ENCODE peak calls at places on chromosomes 5 and 9, in six cellular contexts. One of them, this sample, is unnamed.
A peak's percentile ranks its signal among the peaks of the same experiment; 100 is the strongest.

GRCh38 chr5:179467441-179467840 is 82.9 kb upstream of the RUFY1 start:
- DNase-seq in RKO: no peak
- DNase-seq in neural crest cell: no peak
- DNase-seq in HepG2: no peak
- DNase-seq in NCI-H510A: no peak
- DNase-seq in memory B cell: no peak
- DNase-seq in this sample: no peak

GRCh38 chr5:88948746-88949600 is 66.0 kb upstream of the MEF2C start:
- DNase-seq in RKO: no peak
- DNase-seq in neural crest cell: no peak
- DNase-seq in HepG2: no peak
- DNase-seq in NCI-H510A: no peak
- DNase-seq in memory B cell: no peak
- DNase-seq in this sample: no peak

GRCh38 chr5:68381060-68381459 is 165.5 kb downstream of the PIK3R1 start:
- DNase-seq in RKO: no peak
- DNase-seq in neural crest cell: no peak
- DNase-seq in HepG2: no peak
- DNase-seq in NCI-H510A: no peak
- DNase-seq in memory B cell: no peak
- DNase-seq in this sample: no peak

GRCh38 chr9:32867601-32868204 is 84.4 kb downstream of the TMEM215 start:
- DNase-seq in RKO: no peak
- DNase-seq in neural crest cell: no peak
- DNase-seq in HepG2: no peak
- DNase-seq in NCI-H510A: no peak
- DNase-seq in memory B cell: no peak
- DNase-seq in this sample: no peak

GRCh38 chr5:107389769-107390168 is 281.0 kb downstream of the EFNA5 start:
- DNase-seq in RKO: no peak
- DNase-seq in neural crest cell: no peak
- DNase-seq in HepG2: no peak
- DNase-seq in NCI-H510A: no peak
- DNase-seq in memory B cell: no peak
- DNase-seq in this sample: peak; percentile 62

GRCh38 chr9:117516676-117517632 is 102.1 kb upstream of the ASTN2 start:
- DNase-seq in RKO: no peak
- DNase-seq in neural crest cell: no peak
- DNase-seq in HepG2: no peak
- DNase-seq in NCI-H510A: peak; percentile 76
- DNase-seq in memory B cell: no peak
- DNase-seq in this sample: no peak

GRCh38 chr5:137199966-137200365 is 299.2 kb downstream of the SPOCK1 start:
- DNase-seq in RKO: no peak
- DNase-seq in neural crest cell: no peak
- DNase-seq in HepG2: no peak
- DNase-seq in NCI-H510A: no peak
- DNase-seq in memory B cell: no peak
- DNase-seq in this sample: no peak

GRCh38 chr9:6230037-6230778 is 14.6 kb downstream of the IL33 start:
- DNase-seq in RKO: peak; percentile 43
- DNase-seq in neural crest cell: no peak
- DNase-seq in HepG2: no peak
- DNase-seq in NCI-H510A: no peak
- DNase-seq in memory B cell: no peak
- DNase-seq in this sample: no peak

This sample was measured in NAMALWA.